ENCODE peak calls at places on chromosomes 12 and 14, in seven cellular contexts. R, S, U, A, P, J and L are unnamed samples.

GRCh38 chr14:21626491-21627230 is 8.1 kb downstream of the OR10G2 start:
- DNase-seq in A (no peak), J (no peak), R (no peak), S (no peak), U (no peak), P (no peak), L (no peak)

GRCh38 chr12:116194935-116195431 is 82.5 kb downstream of the MED13L start:
- DNase-seq in R (no peak), P (no peak), S (no peak), J (no peak), A (no peak), U (no peak), L (peak)

GRCh38 chr12:94650143-94651056 is at the start of gene TMCC3:
- DNase-seq in A (no peak), U (peak), R (peak), S (peak), P (peak), J (no peak), L (peak)

GRCh38 chr12:68611094-68611818 is 557 bp downstream of the RAP1B start:
- DNase-seq in P (peak), R (peak), S (peak), U (peak), A (peak), J (no peak), L (peak)

GRCh38 chr12:53997324-53998173 is 2.4 kb upstream of the HOXC9 start:
- DNase-seq in J (no peak), R (no peak), U (no peak), S (no peak), P (no peak), A (no peak), L (no peak)

GRCh38 chr12:110577717-110578521 is 5.2 kb downstream of the PPTC7 start:
- DNase-seq in A (peak), J (no peak), P (peak), S (no peak), U (no peak), R (no peak), L (peak)

GRCh38 chr14:70780396-70781075 is 28.8 kb downstream of the MAP3K9 start:
- DNase-seq in S (peak), A (no peak), R (no peak), U (no peak), P (no peak), J (no peak), L (no peak)

GRCh38 chr12:130868412-130868811 is 3.5 kb upstream of the RAN start:
- DNase-seq in P (no peak), J (no peak), R (no peak), A (no peak), U (no peak), S (no peak), L (peak)

GRCh38 chr14:75715926-75716780 is 55.1 kb downstream of the TTLL5 start:
- DNase-seq in A (peak), J (peak), U (no peak), S (no peak), P (peak), R (no peak), L (no peak)

GRCh38 chr14:104518659-104519350 is 60.8 kb upstream of the C14orf180 start:
- DNase-seq in U (no peak), J (no peak), P (no peak), R (no peak), S (no peak), A (no peak), L (no peak)

GRCh38 chr14:97603201-97603600 is 806.0 kb downstream of the VRK1 start:
- DNase-seq in S (no peak), P (no peak), U (no peak), R (no peak), J (no peak), A (no peak), L (no peak)